ENCODE peak calls at places on chromosomes 6 and 20, in seven cellular contexts. One of them, this sample, is unnamed.
A peak's percentile ranks its signal among the peaks of the same experiment; 100 is the strongest.

GRCh38 chr6:6916598-6916997 is 191.2 kb upstream of the RREB1 start:
- DNase-seq in fibroblast of lung: no peak
- DNase-seq in pancreas: no peak
- DNase-seq in fibroblast of villous mesenchyme: no peak
- DNase-seq in left lung: no peak
- DNase-seq in tibial artery: no peak
- DNase-seq in IMR-90: no peak
- DNase-seq in this sample: no peak

GRCh38 chr6:165110871-165111270 is 198.5 kb downstream of the C6orf118 start:
- DNase-seq in fibroblast of villous mesenchyme: peak; percentile 23
- DNase-seq in pancreas: no peak
- DNase-seq in fibroblast of lung: no peak
- DNase-seq in tibial artery: no peak
- DNase-seq in left lung: no peak
- DNase-seq in IMR-90: no peak
- DNase-seq in this sample: no peak

GRCh38 chr6:96943535-96943934 is 19.0 kb downstream of the KLHL32 start:
- DNase-seq in tibial artery: no peak
- DNase-seq in pancreas: no peak
- DNase-seq in IMR-90: no peak
- DNase-seq in left lung: no peak
- DNase-seq in fibroblast of lung: no peak
- DNase-seq in fibroblast of villous mesenchyme: no peak
- DNase-seq in this sample: no peak

GRCh38 chr6:2110504-2110903 is 134.9 kb downstream of the GMDS start:
- DNase-seq in fibroblast of villous mesenchyme: peak; percentile 13
- DNase-seq in fibroblast of lung: peak; percentile 45
- DNase-seq in pancreas: no peak
- DNase-seq in tibial artery: peak; percentile 41
- DNase-seq in IMR-90: peak; percentile 6
- DNase-seq in left lung: no peak
- DNase-seq in this sample: no peak

GRCh38 chr20:44609511-44610312 is 27.3 kb downstream of the PKIG start:
- DNase-seq in IMR-90: peak; percentile 78
- DNase-seq in pancreas: peak; percentile 90
- DNase-seq in fibroblast of villous mesenchyme: peak; percentile 87
- DNase-seq in fibroblast of lung: peak; percentile 79
- DNase-seq in left lung: peak; percentile 93
- DNase-seq in tibial artery: peak; percentile 90
- DNase-seq in this sample: peak; percentile 99

GRCh38 chr20:53792946-53793536 is 199.4 kb upstream of the ZNF217 start:
- DNase-seq in fibroblast of villous mesenchyme: no peak
- DNase-seq in pancreas: no peak
- DNase-seq in fibroblast of lung: peak; percentile 15
- DNase-seq in IMR-90: no peak
- DNase-seq in tibial artery: no peak
- DNase-seq in left lung: no peak
- DNase-seq in this sample: no peak

GRCh38 chr6:163490826-163491577 is 76.5 kb downstream of the QKI start:
- DNase-seq in left lung: no peak
- DNase-seq in IMR-90: peak; percentile 61
- DNase-seq in fibroblast of lung: peak; percentile 71
- DNase-seq in tibial artery: peak; percentile 74
- DNase-seq in fibroblast of villous mesenchyme: peak; percentile 81
- DNase-seq in pancreas: peak; percentile 74
- DNase-seq in this sample: peak; percentile 7

GRCh38 chr6:39243809-39244208 is 14.5 kb upstream of the KCNK5 start:
- DNase-seq in IMR-90: no peak
- DNase-seq in left lung: no peak
- DNase-seq in tibial artery: peak; percentile 83
- DNase-seq in fibroblast of villous mesenchyme: no peak
- DNase-seq in pancreas: no peak
- DNase-seq in fibroblast of lung: no peak
- DNase-seq in this sample: no peak

GRCh38 chr6:28542440-28543293 is 17.0 kb downstream of the GPX5 start:
- DNase-seq in tibial artery: no peak
- DNase-seq in left lung: peak; percentile 72
- DNase-seq in fibroblast of lung: peak; percentile 87
- DNase-seq in fibroblast of villous mesenchyme: peak; percentile 71
- DNase-seq in IMR-90: peak; percentile 91
- DNase-seq in pancreas: peak; percentile 57
- DNase-seq in this sample: peak; percentile 62

GRCh38 chr6:141254336-141254735 is 878.4 kb upstream of the GJE1 start:
- DNase-seq in pancreas: no peak
- DNase-seq in tibial artery: no peak
- DNase-seq in IMR-90: no peak
- DNase-seq in left lung: no peak
- DNase-seq in fibroblast of villous mesenchyme: no peak
- DNase-seq in fibroblast of lung: no peak
- DNase-seq in this sample: no peak

GRCh38 chr6:31621320-31621939 is 915 bp downstream of the PRRC2A start:
- DNase-seq in pancreas: no peak
- DNase-seq in tibial artery: no peak
- DNase-seq in fibroblast of lung: no peak
- DNase-seq in IMR-90: no peak
- DNase-seq in left lung: no peak
- DNase-seq in fibroblast of villous mesenchyme: no peak
- DNase-seq in this sample: no peak

GRCh38 chr6:64083261-64083660 is 447.7 kb downstream of the PHF3 start:
- DNase-seq in fibroblast of villous mesenchyme: no peak
- DNase-seq in left lung: no peak
- DNase-seq in IMR-90: no peak
- DNase-seq in pancreas: no peak
- DNase-seq in fibroblast of lung: no peak
- DNase-seq in tibial artery: no peak
- DNase-seq in this sample: no peak

GRCh38 chr6:53735896-53736295 is 58.9 kb upstream of the LRRC1 start:
- DNase-seq in pancreas: no peak
- DNase-seq in fibroblast of lung: no peak
- DNase-seq in fibroblast of villous mesenchyme: no peak
- DNase-seq in IMR-90: no peak
- DNase-seq in left lung: no peak
- DNase-seq in tibial artery: no peak
- DNase-seq in this sample: no peak

GRCh38 chr6:145155411-145155810 is 579.9 kb downstream of the EPM2A start:
- DNase-seq in fibroblast of lung: no peak
- DNase-seq in fibroblast of villous mesenchyme: no peak
- DNase-seq in pancreas: no peak
- DNase-seq in tibial artery: no peak
- DNase-seq in left lung: no peak
- DNase-seq in IMR-90: peak; percentile 5
- DNase-seq in this sample: no peak

GRCh38 chr6:108027594-108027993 is 46.9 kb downstream of the OSTM1 start:
- DNase-seq in IMR-90: peak; percentile 9
- DNase-seq in pancreas: peak; percentile 49
- DNase-seq in fibroblast of villous mesenchyme: no peak
- DNase-seq in left lung: no peak
- DNase-seq in fibroblast of lung: peak; percentile 7
- DNase-seq in tibial artery: no peak
- DNase-seq in this sample: no peak

GRCh38 chr20:56418385-56418861 is 6.4 kb downstream of the CASS4 start:
- DNase-seq in pancreas: no peak
- DNase-seq in fibroblast of villous mesenchyme: peak; percentile 39
- DNase-seq in fibroblast of lung: no peak
- DNase-seq in IMR-90: no peak
- DNase-seq in tibial artery: no peak
- DNase-seq in left lung: no peak
- DNase-seq in this sample: no peak

GRCh38 chr20:3194617-3195280 is 9.7 kb downstream of the DDRGK1 start:
- DNase-seq in left lung: peak; percentile 26
- DNase-seq in tibial artery: no peak
- DNase-seq in fibroblast of lung: no peak
- DNase-seq in pancreas: no peak
- DNase-seq in IMR-90: no peak
- DNase-seq in fibroblast of villous mesenchyme: no peak
- DNase-seq in this sample: no peak

GRCh38 chr6:155364844-155365437 is 50.7 kb upstream of the TFB1M start:
- DNase-seq in fibroblast of villous mesenchyme: no peak
- DNase-seq in IMR-90: no peak
- DNase-seq in left lung: no peak
- DNase-seq in fibroblast of lung: no peak
- DNase-seq in pancreas: no peak
- DNase-seq in tibial artery: no peak
- DNase-seq in this sample: no peak

GRCh38 chr6:24513602-24514001 is 18.8 kb downstream of the ALDH5A1 start:
- DNase-seq in fibroblast of lung: no peak
- DNase-seq in tibial artery: no peak
- DNase-seq in pancreas: no peak
- DNase-seq in IMR-90: no peak
- DNase-seq in fibroblast of villous mesenchyme: no peak
- DNase-seq in left lung: no peak
- DNase-seq in this sample: peak; percentile 8

GRCh38 chr6:48736486-48737206 is 625.6 kb upstream of the PTCHD4 start:
- DNase-seq in fibroblast of lung: peak; percentile 88
- DNase-seq in left lung: no peak
- DNase-seq in pancreas: no peak
- DNase-seq in tibial artery: no peak
- DNase-seq in fibroblast of villous mesenchyme: peak; percentile 75
- DNase-seq in IMR-90: peak; percentile 90
- DNase-seq in this sample: no peak

GRCh38 chr6:71486466-71486865 is 197.9 kb downstream of the OGFRL1 start:
- DNase-seq in tibial artery: no peak
- DNase-seq in fibroblast of villous mesenchyme: no peak
- DNase-seq in IMR-90: peak; percentile 53
- DNase-seq in left lung: no peak
- DNase-seq in pancreas: no peak
- DNase-seq in fibroblast of lung: no peak
- DNase-seq in this sample: no peak

GRCh38 chr20:44056010-44056698 is 130.8 kb downstream of the JPH2 start:
- DNase-seq in pancreas: no peak
- DNase-seq in fibroblast of villous mesenchyme: peak; percentile 20
- DNase-seq in left lung: peak; percentile 72
- DNase-seq in fibroblast of lung: no peak
- DNase-seq in IMR-90: no peak
- DNase-seq in tibial artery: no peak
- DNase-seq in this sample: peak; percentile 80

GRCh38 chr6:13243033-13243432 is 85.3 kb downstream of the TBC1D7 start:
- DNase-seq in pancreas: no peak
- DNase-seq in tibial artery: no peak
- DNase-seq in left lung: no peak
- DNase-seq in fibroblast of villous mesenchyme: no peak
- DNase-seq in IMR-90: peak; percentile 7
- DNase-seq in fibroblast of lung: peak; percentile 23
- DNase-seq in this sample: no peak

GRCh38 chr6:83707829-83708545 is 914 bp downstream of the SNAP91 start:
- DNase-seq in tibial artery: no peak
- DNase-seq in pancreas: no peak
- DNase-seq in IMR-90: no peak
- DNase-seq in fibroblast of villous mesenchyme: no peak
- DNase-seq in left lung: peak; percentile 71
- DNase-seq in fibroblast of lung: peak; percentile 11
- DNase-seq in this sample: no peak
- H3K4me3 ChIP-seq in tibial artery: peak overlapping the region; percentile 59
- H3K4me3 ChIP-seq in pancreas: peak overlapping the region; percentile 41
- H3K4me3 ChIP-seq in IMR-90: peak overlapping the region; percentile 34
- H3K4me3 ChIP-seq in fibroblast of villous mesenchyme: peak overlapping the region; percentile 51
- H3K4me3 ChIP-seq in left lung: peak overlapping the region; percentile 34
- H3K4me3 ChIP-seq in fibroblast of lung: peak overlapping the region; percentile 44
- H3K4me3 ChIP-seq in this sample: no peak overlapping the region

GRCh38 chr6:10951675-10952282 is 64.9 kb downstream of the SYCP2L start:
- DNase-seq in left lung: no peak
- DNase-seq in fibroblast of villous mesenchyme: peak; percentile 91
- DNase-seq in fibroblast of lung: peak; percentile 73
- DNase-seq in tibial artery: no peak
- DNase-seq in IMR-90: peak; percentile 94
- DNase-seq in pancreas: no peak
- DNase-seq in this sample: peak; percentile 49
- TF ChIP-seq CTCF in left lung: peak; percentile 24
- TF ChIP-seq CTCF in fibroblast of villous mesenchyme: peak; percentile 67
- TF ChIP-seq CTCF in fibroblast of lung: peak; percentile 60
- TF ChIP-seq CTCF in tibial artery: peak; percentile 37
- TF ChIP-seq CTCF in IMR-90: peak; percentile 76
- TF ChIP-seq CTCF in pancreas: peak; percentile 18
- TF ChIP-seq CTCF in this sample: peak; percentile 72

GRCh38 chr6:148770408-148771211 is 23.8 kb downstream of the UST start:
- DNase-seq in fibroblast of villous mesenchyme: no peak
- DNase-seq in fibroblast of lung: no peak
- DNase-seq in tibial artery: no peak
- DNase-seq in pancreas: no peak
- DNase-seq in IMR-90: no peak
- DNase-seq in left lung: no peak
- DNase-seq in this sample: no peak
- H3K4me3 ChIP-seq in fibroblast of villous mesenchyme: no peak overlapping the region
- H3K4me3 ChIP-seq in fibroblast of lung: no peak overlapping the region
- H3K4me3 ChIP-seq in tibial artery: no peak overlapping the region
- H3K4me3 ChIP-seq in pancreas: no peak overlapping the region
- H3K4me3 ChIP-seq in IMR-90: no peak overlapping the region
- H3K4me3 ChIP-seq in left lung: no peak overlapping the region
- H3K4me3 ChIP-seq in this sample: no peak overlapping the region

GRCh38 chr6:41712651-41713103 is 22.7 kb downstream of the TFEB start:
- DNase-seq in fibroblast of lung: peak; percentile 47
- DNase-seq in tibial artery: peak; percentile 54
- DNase-seq in fibroblast of villous mesenchyme: no peak
- DNase-seq in pancreas: peak; percentile 89
- DNase-seq in left lung: peak; percentile 82
- DNase-seq in IMR-90: no peak
- DNase-seq in this sample: no peak
- TF ChIP-seq CTCF in fibroblast of lung: no peak
- TF ChIP-seq CTCF in tibial artery: no peak
- TF ChIP-seq CTCF in fibroblast of villous mesenchyme: no peak
- TF ChIP-seq CTCF in pancreas: no peak
- TF ChIP-seq CTCF in left lung: peak; percentile 16
- TF ChIP-seq CTCF in IMR-90: no peak
- TF ChIP-seq CTCF in this sample: no peak